ENCODE peak calls at places on chromosomes 16 and 17, in six cellular contexts. N is iris pigment epithelial cell, O is RWPE2, G is fibroblast of mammary gland, F is foreskin fibroblast, K is tibial artery. E is an unnamed sample.

GRCh38 chr17:66645259-66645658 is 189.7 kb upstream of the CACNG5 start:
- DNase-seq in N (no peak), G (no peak), K (no peak), F (no peak), O (no peak), E (no peak)

GRCh38 chr16:14205666-14206065 is 134.5 kb downstream of the MRTFB start:
- DNase-seq in K (no peak), F (no peak), G (peak), O (no peak), N (peak), E (no peak)

GRCh38 chr16:47643610-47644009 is 182.5 kb downstream of the PHKB start:
- DNase-seq in K (no peak), N (peak), O (no peak), G (peak), F (peak), E (peak)

GRCh38 chr17:13484020-13484419 is 117.7 kb downstream of the HS3ST3A1 start:
- DNase-seq in N (peak), G (peak), O (no peak), K (no peak), F (peak), E (peak)

GRCh38 chr16:66899945-66900688 is 18.6 kb downstream of the CDH16 start:
- DNase-seq in K (peak), O (no peak), F (peak), N (peak), G (peak), E (peak)

GRCh38 chr16:5905935-5906334 is 808.3 kb upstream of the EEF2KMT start:
- DNase-seq in N (peak), G (no peak), K (no peak), F (no peak), O (no peak), E (no peak)

GRCh38 chr17:32558328-32558955 is 71.6 kb downstream of the CDK5R1 start:
- DNase-seq in O (no peak), K (no peak), G (no peak), F (no peak), N (no peak), E (no peak)

GRCh38 chr17:36942631-36943125 is 5.4 kb downstream of the LHX1 start:
- DNase-seq in O (no peak), K (no peak), F (no peak), N (no peak), G (no peak), E (no peak)

GRCh38 chr17:17032131-17032692 is 10.0 kb upstream of the MPRIP start:
- DNase-seq in F (peak), N (peak), G (peak), K (peak), O (no peak), E (peak)

GRCh38 chr16:79883494-79883893 is 283.0 kb upstream of the MAF start:
- DNase-seq in K (no peak), O (no peak), F (no peak), N (no peak), G (no peak), E (no peak)

E was measured in EH.